ENCODE peak calls at places on chromosomes 4 and X, in ten cellular contexts. N is mesenchymal stem cell; M is right lobe of liver; P is lower lobe of right lung; R is neuronal stem cell; I is K562; O is CD8-positive, alpha-beta T cell; C is aorta; F is Peyer's patch; H is uterus. Q is an unnamed sample.

GRCh38 chr4:106291678-106292077 is 24.3 kb downstream of the TBCK start:
- DNase-seq in N (no peak), M (no peak), P (no peak), R (no peak), I (no peak), O (no peak), C (no peak), F (no peak), H (no peak), Q (no peak)

GRCh38 chr4:154858166-154858565 is 77.1 kb downstream of the RBM46 start:
- DNase-seq in N (no peak), M (no peak), P (no peak), R (no peak), I (no peak), O (no peak), C (no peak), F (no peak), H (no peak), Q (no peak)

GRCh38 chrX:36908801-36909403 is 99.3 kb upstream of the FAM47C start:
- DNase-seq in N (peak), M (no peak), P (no peak), R (no peak), I (peak), O (no peak), C (no peak), F (no peak), H (no peak), Q (no peak)

GRCh38 chrX:123665197-123665596 is 67.7 kb downstream of the THOC2 start:
- DNase-seq in N (peak), M (no peak), P (no peak), R (no peak), I (no peak), O (no peak), C (no peak), F (no peak), H (no peak), Q (no peak)

GRCh38 chr4:1109332-1109731 is 4.0 kb downstream of the RNF212 start:
- DNase-seq in N (no peak), M (no peak), P (no peak), R (no peak), I (no peak), O (no peak), C (no peak), F (no peak), H (no peak), Q (no peak)

GRCh38 chr4:120718979-120719566 is 203.5 kb downstream of the PRDM5 start:
- DNase-seq in N (peak), M (no peak), P (no peak), R (no peak), I (no peak), O (no peak), C (no peak), F (no peak), H (peak), Q (no peak)

GRCh38 chrX:124502144-124502543 is 155.8 kb downstream of the SH2D1A start:
- DNase-seq in N (no peak), M (no peak), P (no peak), R (no peak), I (no peak), O (no peak), C (no peak), F (no peak), H (no peak), Q (no peak)

GRCh38 chrX:125953769-125954168 is 212.3 kb downstream of the DCAF12L2 start:
- DNase-seq in N (no peak), M (no peak), P (no peak), R (no peak), I (no peak), O (no peak), C (no peak), F (no peak), H (no peak), Q (no peak)

GRCh38 chrX:23789386-23790146 is 6.6 kb downstream of the SAT1 start:
- DNase-seq in N (no peak), M (no peak), P (no peak), R (no peak), I (no peak), O (no peak), C (no peak), F (no peak), H (no peak), Q (no peak)

GRCh38 chrX:41245641-41246040 is 88.3 kb upstream of the DDX3X start:
- DNase-seq in N (peak), M (no peak), P (no peak), R (no peak), I (no peak), O (no peak), C (no peak), F (no peak), H (no peak), Q (no peak)

GRCh38 chrX:38845426-38845825 is 44.2 kb downstream of the MID1IP1 start:
- DNase-seq in N (no peak), M (no peak), P (no peak), R (no peak), I (no peak), O (no peak), C (no peak), F (no peak), H (no peak), Q (no peak)

GRCh38 chrX:38839269-38839668 is 38.0 kb downstream of the MID1IP1 start:
- DNase-seq in N (no peak), M (no peak), P (no peak), R (no peak), I (no peak), O (no peak), C (no peak), F (no peak), H (no peak), Q (no peak)

GRCh38 chrX:38841766-38842165 is 40.5 kb downstream of the MID1IP1 start:
- DNase-seq in N (no peak), M (no peak), P (no peak), R (no peak), I (peak), O (no peak), C (no peak), F (no peak), H (no peak), Q (no peak)

GRCh38 chrX:38837389-38837788 is 36.1 kb downstream of the MID1IP1 start:
- DNase-seq in N (no peak), M (no peak), P (no peak), R (no peak), I (no peak), O (no peak), C (no peak), F (no peak), H (no peak), Q (no peak)

GRCh38 chrX:38839944-38840343 is 38.7 kb downstream of the MID1IP1 start:
- DNase-seq in N (no peak), M (no peak), P (no peak), R (no peak), I (no peak), O (no peak), C (no peak), F (no peak), H (no peak), Q (no peak)
- H3K27ac ChIP-seq in N (no peak), M (no peak), P (no peak), R (no peak), I (no peak), O (no peak), C (no peak), F (no peak), H (no peak), Q (no peak)

DNA sequence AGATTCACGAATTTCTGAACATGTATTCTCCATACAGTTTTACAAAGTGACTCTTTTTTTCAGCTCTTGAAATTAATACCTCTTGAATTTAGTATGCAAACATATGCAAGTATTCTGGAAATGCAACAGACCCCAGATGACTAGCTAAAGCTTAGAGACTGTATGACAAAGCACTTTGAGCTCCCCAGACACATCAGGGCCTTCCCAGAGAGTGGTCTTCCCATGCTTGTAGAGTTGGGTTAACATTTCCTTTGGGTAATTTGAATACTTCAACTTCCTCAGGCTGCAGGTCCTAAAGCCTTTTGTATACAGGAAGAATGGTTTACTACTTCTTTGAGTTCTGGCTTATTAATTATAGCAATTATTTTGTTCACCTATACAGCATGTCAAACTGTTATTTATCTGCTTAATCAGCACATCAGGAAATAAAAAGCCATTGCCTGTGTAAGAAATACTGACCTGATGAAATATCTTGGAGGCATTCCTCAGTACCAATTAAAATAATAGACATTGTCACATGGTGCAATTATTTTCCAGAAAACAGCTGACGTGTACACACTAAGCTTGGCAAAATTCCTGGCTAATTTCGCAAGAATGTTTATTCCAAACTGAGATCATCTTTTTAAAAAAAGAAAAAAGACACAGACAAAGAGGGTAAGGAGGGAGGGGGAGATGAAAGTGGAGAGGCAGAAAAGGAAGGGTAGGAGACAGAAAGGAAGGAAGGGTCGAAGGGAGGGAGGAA is 62.1 kb upstream of the NFKB1 start:
- DNase-seq in N (peak), M (no peak), P (no peak), R (no peak), I (no peak), O (no peak), C (no peak), F (no peak), H (no peak), Q (no peak)
- H3K27ac ChIP-seq in N (peak), M (peak), P (peak), R (no peak), I (peak), O (no peak), C (no peak), F (peak), H (peak), Q (no peak)

DNA sequence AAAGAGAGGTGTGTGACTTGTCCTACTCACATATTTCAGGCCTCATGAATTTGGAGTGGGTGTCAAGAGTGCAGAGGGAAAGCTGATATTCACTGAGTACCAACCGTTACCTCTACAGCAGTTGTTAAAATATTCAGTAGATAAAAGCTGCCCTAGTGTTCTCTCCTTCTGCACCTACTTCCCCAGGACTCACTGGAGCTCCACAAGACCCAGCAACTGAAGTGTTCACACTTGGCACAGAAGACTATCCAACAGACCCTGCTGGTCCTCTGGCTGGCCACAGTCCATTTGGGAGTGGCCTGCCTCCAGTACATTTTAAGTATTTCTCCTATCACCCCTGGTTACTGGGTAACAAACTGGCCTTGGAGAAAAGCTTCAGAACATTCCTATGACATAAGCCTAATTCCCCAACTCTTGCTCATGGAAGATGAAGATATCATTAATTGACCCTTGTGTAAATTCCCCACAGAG is 70.8 kb downstream of the PPARGC1A start:
- DNase-seq in N (peak), M (no peak), P (peak), R (no peak), I (no peak), O (no peak), C (no peak), F (no peak), H (no peak), Q (no peak)
- H3K27ac ChIP-seq in N (no peak), M (no peak), P (peak), R (no peak), I (no peak), O (no peak), C (no peak), F (no peak), H (no peak), Q (no peak)

DNA sequence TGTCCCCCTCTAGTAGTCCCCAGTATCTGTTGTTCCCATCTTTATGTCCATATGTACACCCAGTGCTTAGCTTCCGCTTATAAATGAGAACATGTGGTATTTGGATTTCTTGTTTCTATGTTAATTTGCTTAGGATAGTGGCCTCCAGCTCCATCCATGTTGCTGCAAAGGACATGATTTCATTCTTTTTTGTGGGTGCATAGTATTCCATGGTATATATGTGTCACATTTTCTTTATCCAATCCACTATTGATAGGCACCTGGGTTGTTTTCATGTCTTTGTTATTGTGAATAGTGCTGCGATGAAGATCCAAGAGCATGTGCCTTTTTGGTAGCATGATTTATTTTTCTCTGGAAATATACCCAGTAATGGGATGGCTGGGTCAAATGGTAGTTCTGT is 6.3 kb downstream of the RAP1GDS1 start:
- DNase-seq in N (no peak), M (no peak), P (no peak), R (no peak), I (no peak), O (no peak), C (no peak), F (no peak), H (no peak), Q (no peak)
- H3K27ac ChIP-seq in N (no peak), M (no peak), P (no peak), R (no peak), I (no peak), O (no peak), C (no peak), F (no peak), H (no peak), Q (no peak)

GRCh38 chr4:151199496-151200190 is 77.3 kb upstream of the PRSS48 start:
- DNase-seq in N (no peak), M (no peak), P (no peak), R (peak), I (no peak), O (no peak), C (no peak), F (no peak), H (no peak), Q (peak)

GRCh38 chr4:151202381-151202780 is 74.6 kb upstream of the PRSS48 start:
- DNase-seq in N (no peak), M (no peak), P (no peak), R (no peak), I (no peak), O (no peak), C (no peak), F (no peak), H (no peak), Q (no peak)

GRCh38 chr4:151197258-151197657 is 79.7 kb upstream of the PRSS48 start:
- DNase-seq in N (no peak), M (no peak), P (no peak), R (no peak), I (no peak), O (no peak), C (no peak), F (no peak), H (no peak), Q (no peak)

GRCh38 chr4:151195801-151196200 is 81.2 kb upstream of the PRSS48 start:
- DNase-seq in N (peak), M (no peak), P (no peak), R (no peak), I (no peak), O (no peak), C (no peak), F (no peak), H (no peak), Q (no peak)

GRCh38 chr4:151198748-151199147 is 78.2 kb upstream of the PRSS48 start:
- DNase-seq in N (peak), M (no peak), P (no peak), R (no peak), I (no peak), O (no peak), C (no peak), F (no peak), H (no peak), Q (no peak)
- H3K27ac ChIP-seq in N (no peak), M (no peak), P (peak), R (no peak), I (no peak), O (no peak), C (no peak), F (peak), H (peak), Q (peak)

GRCh38 chrX:108304210-108304609 is 134.0 kb downstream of the COL4A6 start:
- DNase-seq in N (peak), M (no peak), P (no peak), R (no peak), I (peak), O (no peak), C (no peak), F (no peak), H (no peak), Q (no peak)
- H3K27ac ChIP-seq in N (no peak), M (no peak), P (no peak), R (no peak), I (no peak), O (no peak), C (no peak), F (no peak), H (peak), Q (no peak)

GRCh38 chr4:40684404-40684803 is 54.7 kb upstream of the RBM47 start:
- DNase-seq in N (no peak), M (no peak), P (no peak), R (no peak), I (no peak), O (no peak), C (no peak), F (no peak), H (no peak), Q (no peak)
- H3K27ac ChIP-seq in N (no peak), M (no peak), P (no peak), R (no peak), I (no peak), O (no peak), C (no peak), F (no peak), H (no peak), Q (no peak)

GRCh38 chr4:174215936-174216699 is 67.3 kb downstream of the FBXO8 start:
- DNase-seq in N (peak), M (no peak), P (no peak), R (peak), I (no peak), O (no peak), C (no peak), F (no peak), H (no peak), Q (no peak)
- H3K27ac ChIP-seq in N (no peak), M (peak), P (no peak), R (no peak), I (no peak), O (no peak), C (no peak), F (no peak), H (no peak), Q (no peak)

DNA sequence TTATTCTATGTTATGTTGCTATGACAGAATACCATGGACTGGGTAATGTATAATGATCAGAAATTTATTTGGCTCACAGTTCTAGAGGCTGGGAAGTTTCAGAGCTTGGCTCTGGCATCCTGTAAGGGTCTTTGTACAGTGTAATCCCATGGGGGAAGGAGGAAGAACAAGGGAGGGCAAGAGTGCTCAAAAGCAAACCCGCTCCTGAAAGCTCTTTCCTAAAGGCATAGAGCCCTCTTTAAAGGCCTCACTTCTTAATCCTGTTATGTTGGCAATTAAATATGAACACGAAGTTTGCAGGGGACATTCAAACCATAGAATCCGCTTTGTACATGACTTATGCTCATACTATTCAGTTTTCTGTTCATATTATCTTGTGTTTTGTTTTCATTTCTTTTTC is 191.3 kb upstream of the CTSO start:
- DNase-seq in N (no peak), M (no peak), P (no peak), R (no peak), I (no peak), O (no peak), C (no peak), F (no peak), H (no peak), Q (no peak)
- H3K27ac ChIP-seq in N (no peak), M (no peak), P (no peak), R (no peak), I (no peak), O (no peak), C (no peak), F (no peak), H (no peak), Q (no peak)